ENCODE peak calls at places on chromosomes 1 and 21, in six cellular contexts. G is fibroblast of mammary gland; D is CD8-positive, alpha-beta T cell; P is HFFc6; W is GM13976; F is A549. N is an unnamed sample.

GRCh38 chr1:235402457-235403200 is 35.4 kb downstream of the TBCE start:
- DNase-seq in F (peak; percentile 83), P (no peak), W (no peak), G (no peak), D (no peak), N (no peak)

GRCh38 chr1:229669333-229669732 is 43.3 kb downstream of the URB2 start:
- DNase-seq in P (no peak), W (no peak), F (no peak), D (no peak), G (peak; percentile 56), N (no peak)

GRCh38 chr1:236836157-236836556 is 41.1 kb downstream of the MTR start:
- DNase-seq in D (no peak), W (no peak), F (no peak), P (no peak), G (no peak), N (no peak)

GRCh38 chr1:19894218-19894617 is 12.0 kb downstream of the OTUD3 start:
- DNase-seq in F (no peak), G (no peak), W (no peak), P (no peak), D (no peak), N (no peak)

GRCh38 chr1:6260433-6260934 is 414 bp downstream of the GPR153 start:
- DNase-seq in W (peak; percentile 75), F (no peak), D (peak; percentile 27), G (no peak), P (no peak), N (peak; percentile 73)

GRCh38 chr1:218775476-218776170 is 398.1 kb upstream of the LYPLAL1 start:
- DNase-seq in P (no peak), F (no peak), G (no peak), W (no peak), D (no peak), N (no peak)

GRCh38 chr1:65758128-65758527 is 34.6 kb upstream of the PDE4B start:
- DNase-seq in W (no peak), D (no peak), F (no peak), P (no peak), G (no peak), N (no peak)

GRCh38 chr1:37628026-37628556 is 6.6 kb downstream of the RSPO1 start:
- DNase-seq in W (no peak), P (no peak), D (no peak), F (no peak), G (no peak), N (no peak)

GRCh38 chr1:223106856-223107255 is 36.2 kb downstream of the TLR5 start:
- DNase-seq in D (no peak), P (no peak), F (no peak), W (no peak), G (peak; percentile 25), N (no peak)

GRCh38 chr1:57485643-57486042 is 61.8 kb upstream of the DAB1 start:
- DNase-seq in W (no peak), F (no peak), D (no peak), P (peak; percentile 76), G (peak; percentile 79), N (no peak)

GRCh38 chr21:16908087-16908486 is 604.8 kb upstream of the CXADR start:
- DNase-seq in P (peak; percentile 3), G (peak; percentile 30), W (no peak), F (peak; percentile 20), D (no peak), N (no peak)

GRCh38 chr1:174963547-174964125 is 36.1 kb upstream of the CACYBP start:
- DNase-seq in D (no peak), G (no peak), W (no peak), F (no peak), P (no peak), N (no peak)

GRCh38 chr1:154586641-154587040 is 19.1 kb downstream of the CHRNB2 start:
- DNase-seq in W (no peak), D (no peak), P (no peak), G (no peak), F (no peak), N (no peak)

GRCh38 chr1:163170975-163171676 is 31.6 kb downstream of the RGS5 start:
- DNase-seq in G (peak; percentile 75), P (peak; percentile 33), D (no peak), W (no peak), F (no peak), N (no peak)

GRCh38 chr1:45551684-45552083 is 1.1 kb downstream of the AKR1A1 start:
- DNase-seq in P (no peak), F (no peak), D (no peak), G (no peak), W (no peak), N (no peak)
- TF ChIP-seq CTCF in P (no peak), F (no peak), D (no peak), G (no peak), W (no peak), N (no peak)

GRCh38 chr21:25507522-25507921 is 99.8 kb downstream of the MRPL39 start:
- DNase-seq in G (peak; percentile 48), P (no peak), D (no peak), W (no peak), F (peak; percentile 2), N (no peak)
- TF ChIP-seq CTCF in G (peak; percentile 19), P (peak; percentile 28), D (no peak), W (peak; percentile 26), F (no peak), N (peak; percentile 47)

GRCh38 chr1:39505289-39505688 is 13.9 kb downstream of the BMP8A start:
- DNase-seq in G (no peak), F (no peak), W (no peak), D (no peak), P (no peak), N (no peak)

GRCh38 chr1:39508266-39508665 is 16.8 kb downstream of the BMP8A start:
- DNase-seq in W (no peak), D (no peak), G (no peak), F (no peak), P (no peak), N (no peak)

GRCh38 chr1:39509360-39510009 is 18.0 kb downstream of the BMP8A start:
- DNase-seq in P (no peak), F (no peak), W (peak; percentile 70), G (peak; percentile 56), D (no peak), N (peak; percentile 55)

GRCh38 chr1:39508857-39509305 is 17.4 kb downstream of the BMP8A start:
- DNase-seq in W (peak; percentile 52), G (peak; percentile 68), F (no peak), D (no peak), P (no peak), N (no peak)

DNA sequence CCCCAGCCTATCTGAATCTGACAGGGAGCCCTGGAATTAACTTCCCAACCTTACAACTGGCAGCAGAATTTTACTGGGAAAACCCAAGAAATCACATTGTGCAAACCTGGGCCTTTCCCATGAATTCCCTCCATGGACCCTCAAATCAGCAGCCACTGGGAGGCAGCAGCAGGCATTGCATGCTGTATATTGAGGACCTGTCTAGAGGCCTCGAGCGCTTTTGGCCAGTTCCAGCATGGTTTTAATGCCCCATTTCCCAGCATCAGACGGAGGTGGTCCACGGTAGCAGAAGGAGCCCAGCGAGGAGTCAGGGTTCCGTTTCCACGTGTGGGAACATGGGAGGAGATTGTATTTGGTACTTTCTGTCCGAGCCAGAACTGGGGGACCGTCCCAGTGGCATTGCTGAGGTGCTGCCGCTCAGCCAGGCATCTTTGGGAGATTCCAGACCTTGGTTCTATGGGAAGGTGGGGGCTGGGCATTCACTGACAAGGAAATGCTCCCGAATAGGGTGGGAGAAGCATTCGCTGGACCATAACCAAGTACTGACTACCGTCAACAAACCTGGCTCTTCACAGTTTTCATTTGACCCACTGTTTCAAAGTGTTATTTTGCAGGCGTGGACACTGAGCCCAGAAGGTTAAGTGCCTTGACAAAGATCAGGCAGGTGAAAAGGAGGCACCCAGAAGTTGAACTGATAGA is 15.9 kb downstream of the BMP8A start:
- DNase-seq in F (no peak), P (no peak), W (no peak), D (no peak), G (no peak), N (no peak)
- TF ChIP-seq CTCF in F (no peak), P (peak; percentile 56), W (no peak), D (no peak), G (peak; percentile 42), N (peak; percentile 19)

GRCh38 chr1:70143052-70143659 is 62.2 kb downstream of the LRRC40 start:
- DNase-seq in D (no peak), P (peak; percentile 66), G (peak; percentile 66), W (no peak), F (no peak), N (no peak)
- TF ChIP-seq CTCF in D (no peak), P (peak; percentile 72), G (peak; percentile 42), W (no peak), F (no peak), N (no peak)

N was measured in GM13977.